ENCODE peak calls at places on chromosome X, in four cellular contexts. M is vagina; B is CD8-positive, alpha-beta T cell; Z is heart right ventricle. H is an unnamed sample. For H3K27me3, the result is how much of the 10 kb centered on the place peaks cover.

GRCh38 chrX:123871309-123871708 is 11.5 kb downstream of the XIAP start:
- DNase-seq in Z (no peak), M (no peak), B (no peak), H (no peak)

GRCh38 chrX:45815389-45815788 is 614.7 kb upstream of the DIPK2B start:
- DNase-seq in B (no peak), M (no peak), Z (no peak), H (no peak)

GRCh38 chrX:45454235-45454634 is 253.6 kb upstream of the DIPK2B start:
- DNase-seq in M (no peak), Z (no peak), B (no peak), H (no peak)

GRCh38 chrX:8721536-8721935 is 10.4 kb downstream of the ANOS1 start:
- DNase-seq in Z (no peak), B (no peak), M (no peak), H (no peak)

GRCh38 chrX:131059231-131059630 is 1.1 kb downstream of the ARHGAP36 start:
- DNase-seq in B (no peak), M (no peak), Z (no peak), H (no peak)

GRCh38 chrX:32483534-32484136 is 727.7 kb downstream of the DMD start:
- DNase-seq in Z (no peak), M (no peak), B (no peak), H (no peak)

GRCh38 chrX:13001961-13002671 is 27.2 kb downstream of the TMSB4X start:
- DNase-seq in B (no peak), M (no peak), Z (no peak), H (no peak)

GRCh38 chrX:152445926-152446325 is 5.2 kb downstream of the GABRA3 start:
- DNase-seq in B (no peak), M (no peak), Z (no peak), H (no peak)

GRCh38 chrX:20432048-20432447 is 165.3 kb upstream of the RPS6KA3 start:
- DNase-seq in M (no peak), B (no peak), Z (no peak), H (no peak)

GRCh38 chrX:152958047-152958446 is 35.9 kb downstream of the PNMA5 start:
- DNase-seq in Z (no peak), B (no peak), M (no peak), H (peak)

GRCh38 chrX:32995427-32995826 is 215.9 kb downstream of the DMD start:
- DNase-seq in B (no peak), M (no peak), Z (no peak), H (no peak)

DNA sequence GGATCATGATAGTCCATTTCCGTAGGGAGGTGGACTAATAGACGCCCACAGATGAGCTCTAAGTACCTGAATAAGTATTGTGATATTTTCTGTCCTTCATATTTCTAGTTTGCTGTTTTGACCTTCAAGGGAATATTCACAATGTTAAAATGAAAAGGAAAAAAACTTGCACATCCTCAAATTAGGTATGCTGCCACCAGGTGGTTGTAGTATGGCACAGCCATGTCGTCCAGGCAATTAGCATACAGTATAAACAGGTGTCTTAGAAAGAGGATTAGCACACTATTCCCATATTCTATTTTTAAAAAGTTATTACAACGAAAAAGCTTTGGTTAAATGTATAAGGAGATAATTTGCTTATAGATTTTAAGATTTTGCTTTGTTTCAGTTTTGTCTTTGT is 802.0 kb downstream of the RPA4 start:
- DNase-seq in B (no peak), Z (no peak), M (no peak), H (no peak)
- H3K27me3 ChIP-seq in B (under half), Z (under half), M (under half), H (under half)

GRCh38 chrX:23334871-23335599 is 386 bp downstream of the PTCHD1 start:
- DNase-seq in M (no peak), B (no peak), Z (no peak), H (no peak)
- H3K27me3 ChIP-seq in M (under half), B (under half), Z (under half), H (under half)

DNA sequence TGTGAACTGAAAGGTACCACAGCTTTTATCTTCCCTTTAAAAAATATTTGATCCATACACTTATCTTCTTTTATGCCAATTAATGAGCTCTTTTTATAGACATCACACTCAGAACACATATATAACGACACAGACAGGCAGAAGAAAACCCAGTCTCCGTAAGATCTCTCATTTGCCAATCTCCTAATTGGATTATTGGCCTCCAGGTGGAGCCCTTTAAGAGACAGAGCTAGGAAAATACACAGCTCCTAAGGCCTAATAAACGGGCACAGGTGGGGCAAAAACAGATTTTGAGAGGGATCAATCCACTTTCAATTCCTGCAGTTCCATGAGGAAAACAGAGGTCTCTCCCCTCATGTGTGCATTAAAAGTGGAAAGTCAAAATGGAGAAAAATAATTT is 1495.4 kb downstream of the RPA4 start:
- DNase-seq in B (no peak), M (no peak), Z (no peak), H (no peak)
- H3K27me3 ChIP-seq in B (under half), M (under half), Z (under half), H (under half)

GRCh38 chrX:139049455-139049854 is 337.9 kb upstream of the FGF13 start:
- DNase-seq in Z (no peak), B (no peak), M (no peak), H (no peak)

DNA sequence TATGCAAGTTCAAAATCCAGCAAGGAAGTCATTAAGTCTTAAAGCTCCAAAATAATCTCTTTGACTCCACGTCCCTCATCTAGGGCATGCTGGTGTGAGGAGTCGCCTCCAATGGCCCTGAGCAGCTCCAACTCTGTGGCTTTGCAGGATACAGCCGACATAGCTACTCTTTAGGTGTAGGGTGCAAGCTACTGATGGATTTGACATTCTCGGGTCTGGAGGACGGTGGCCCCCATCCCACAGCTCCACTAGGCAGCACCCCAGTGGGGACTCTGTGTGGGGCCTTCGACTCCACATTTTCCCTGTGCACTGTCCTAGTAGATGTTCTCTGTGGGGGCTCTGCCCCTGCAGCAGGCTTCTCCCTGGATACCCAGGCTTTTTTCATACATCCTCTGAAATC is 333.2 kb upstream of the FGF13 start:
- DNase-seq in M (no peak), Z (no peak), B (no peak), H (no peak)
- H3K27me3 ChIP-seq in M (under half), Z (under half), B (under half), H (under half)

GRCh38 chrX:7500386-7500785 is 342.6 kb upstream of the VCX start:
- DNase-seq in B (no peak), M (no peak), Z (no peak), H (no peak)
- H3K27me3 ChIP-seq in B (under half), M (under half), Z (under half), H (under half)

DNA sequence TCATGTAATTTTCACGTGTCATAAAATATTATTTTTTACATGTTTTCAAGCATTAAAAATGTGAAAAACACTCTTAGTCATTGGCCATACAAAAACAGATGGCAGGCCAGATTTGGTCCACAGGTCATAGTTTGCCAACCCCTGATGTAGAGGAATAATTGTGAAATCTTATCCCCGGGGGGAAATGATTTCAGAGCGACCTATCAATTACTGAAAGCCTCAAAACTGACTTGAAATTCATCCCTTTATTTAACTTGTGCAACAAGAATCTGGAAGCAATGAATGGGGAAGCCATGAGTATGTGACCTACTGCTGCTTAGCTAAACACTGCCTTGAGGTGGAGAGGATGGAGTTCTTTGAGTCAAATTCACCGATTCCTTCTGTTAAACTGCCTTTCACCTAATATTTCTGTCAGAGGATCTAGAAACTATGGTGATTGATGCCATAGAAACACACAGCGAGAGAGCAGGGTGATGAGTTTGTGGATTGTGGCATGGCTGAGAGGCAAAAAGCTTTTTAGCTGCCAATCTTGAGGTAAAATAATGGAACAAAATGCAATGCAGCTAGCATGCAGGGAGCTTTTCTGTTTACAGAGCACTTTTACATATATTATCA is 30.3 kb upstream of the BRS3 start:
- DNase-seq in Z (no peak), B (no peak), M (no peak), H (no peak)
- H3K27me3 ChIP-seq in Z (under half), B (under half), M (under half), H (under half)

GRCh38 chrX:136390921-136391320 is 90.2 kb downstream of the ADGRG4 start:
- DNase-seq in B (no peak), M (no peak), Z (no peak), H (no peak)

GRCh38 chrX:136387951-136388502 is 87.3 kb downstream of the ADGRG4 start:
- DNase-seq in B (no peak), M (no peak), Z (no peak), H (no peak)

GRCh38 chrX:136386173-136386572 is 85.4 kb downstream of the ADGRG4 start:
- DNase-seq in Z (no peak), B (no peak), M (no peak), H (no peak)

DNA sequence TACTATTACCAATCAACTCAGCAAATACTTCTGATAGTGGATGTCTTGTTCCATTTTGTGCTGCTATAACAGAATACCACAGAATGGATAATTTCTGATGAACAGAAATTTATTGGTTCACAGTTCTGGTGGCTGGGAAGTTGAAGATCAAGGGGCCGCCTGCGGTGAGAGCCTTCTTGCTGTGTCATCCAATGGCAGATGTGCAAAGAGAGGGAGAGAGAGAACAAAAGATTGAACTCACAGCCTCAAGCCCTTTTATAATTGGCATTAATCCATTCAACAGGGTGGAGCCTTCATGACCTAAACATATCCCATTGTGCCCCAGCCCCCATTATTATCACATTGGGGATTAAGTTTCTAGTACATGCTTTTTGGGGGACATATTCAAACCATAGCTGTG is 86.1 kb downstream of the ADGRG4 start:
- DNase-seq in B (no peak), Z (no peak), M (no peak), H (no peak)
- H3K27me3 ChIP-seq in B (under half), Z (under half), M (under half), H (under half)

GRCh38 chrX:108299704-108300103 is 138.5 kb downstream of the COL4A6 start:
- DNase-seq in M (no peak), B (no peak), Z (no peak), H (no peak)
- H3K27me3 ChIP-seq in M (under half), B (under half), Z (under half), H (under half)

H was measured in pancreas.